ENCODE peak calls at places on chromosomes 11 and 22, in four cellular contexts. P is choroid plexus epithelial cell, C is uterus, N is kidney glomerular epithelial cell. Q is an unnamed sample.
A peak's percentile ranks its signal among the peaks of the same experiment; 100 is the strongest.

GRCh38 chr22:25051073-25051472 is 98.6 kb downstream of the KIAA1671 start:
- DNase-seq in C (no peak), N (no peak), P (no peak), Q (no peak)

GRCh38 chr11:64713031-64713780 is 9.8 kb downstream of the NRXN2 start:
- DNase-seq in N (no peak), P (peak; percentile 55), C (peak; percentile 42), Q (no peak)

GRCh38 chr11:62142043-62142375 is 18.2 kb downstream of the INCENP start:
- DNase-seq in P (no peak), C (no peak), N (no peak), Q (no peak)

GRCh38 chr11:69359735-69360470 is 65.9 kb downstream of the MYEOV start:
- DNase-seq in C (no peak), P (peak; percentile 69), N (no peak), Q (no peak)

GRCh38 chr11:77095551-77096490 is 6.8 kb upstream of the OMP start:
- DNase-seq in N (no peak), P (no peak), C (no peak), Q (no peak)

GRCh38 chr22:39469681-39470461 is 13.1 kb downstream of the MGAT3 start:
- DNase-seq in C (no peak), N (no peak), P (no peak), Q (no peak)

GRCh38 chr22:50715776-50716175 is 22.2 kb upstream of the ACR start:
- DNase-seq in C (no peak), N (no peak), P (no peak), Q (no peak)

GRCh38 chr11:76424891-76425290 is 19.9 kb upstream of the EMSY start:
- DNase-seq in P (no peak), N (no peak), C (no peak), Q (no peak)

GRCh38 chr11:114496915-114497314 is 57.6 kb downstream of the REXO2 start:
- DNase-seq in P (no peak), N (no peak), C (no peak), Q (no peak)

GRCh38 chr11:132072880-132073213 is 702.4 kb downstream of the NTM start:
- DNase-seq in C (no peak), N (no peak), P (peak; percentile 23), Q (no peak)

GRCh38 chr11:119092880-119093665 is 8.4 kb downstream of the HMBS start:
- DNase-seq in P (peak; percentile 40), C (no peak), N (no peak), Q (no peak)

GRCh38 chr11:86230921-86231320 is 13.6 kb upstream of the EED start:
- DNase-seq in C (no peak), N (no peak), P (no peak), Q (no peak)

GRCh38 chr22:45878901-45879551 is 97.9 kb downstream of the WNT7B start:
- DNase-seq in N (no peak), P (no peak), C (peak; percentile 11), Q (no peak)

GRCh38 chr11:129445226-129445625 is 69.6 kb downstream of the BARX2 start:
- DNase-seq in N (no peak), P (no peak), C (no peak), Q (no peak)

GRCh38 chr11:64739871-64740270 is 4.1 kb downstream of the RASGRP2 start:
- DNase-seq in N (no peak), C (no peak), P (no peak), Q (no peak)

GRCh38 chr22:46044718-46045458 is 67.9 kb upstream of the WNT7B start:
- DNase-seq in P (no peak), C (peak; percentile 51), N (no peak), Q (no peak)

GRCh38 chr11:57154718-57155117 is 27.0 kb upstream of the LRRC55 start:
- DNase-seq in P (no peak), N (no peak), C (no peak), Q (no peak)

GRCh38 chr11:66467034-66467659 is 442 bp downstream of the PELI3 start:
- DNase-seq in C (no peak), P (peak; percentile 32), N (no peak), Q (no peak)

GRCh38 chr11:15594607-15595006 is 479.9 kb downstream of the INSC start:
- DNase-seq in P (no peak), N (no peak), C (no peak), Q (no peak)

GRCh38 chr22:44119669-44120313 is 60.9 kb upstream of the PARVG start:
- DNase-seq in C (no peak), N (no peak), P (no peak), Q (no peak)

GRCh38 chr11:133950874-133951483 is 5.8 kb downstream of the IGSF9B start:
- DNase-seq in C (no peak), P (no peak), N (peak; percentile 21), Q (no peak)

GRCh38 chr11:131373326-131373725 is 2.9 kb downstream of the NTM start:
- DNase-seq in C (no peak), P (no peak), N (no peak), Q (no peak)

GRCh38 chr22:26673485-26673884 is 16.1 kb downstream of the MIAT start:
- DNase-seq in N (no peak), C (no peak), P (peak; percentile 22), Q (no peak)

GRCh38 chr22:38924197-38924952 is 33.0 kb upstream of the APOBEC3A start:
- DNase-seq in P (peak; percentile 88), C (peak; percentile 77), N (peak; percentile 81), Q (no peak)

GRCh38 chr11:118980191-118980881 is 8.8 kb downstream of the FOXR1 start:
- DNase-seq in P (peak; percentile 37), N (no peak), C (no peak), Q (no peak)

GRCh38 chr22:49882519-49883293 is 29.1 kb downstream of the ZBED4 start:
- DNase-seq in C (no peak), P (peak; percentile 12), N (no peak), Q (no peak)

GRCh38 chr11:43947003-43947500 is 4.6 kb downstream of the C11orf96 start:
- DNase-seq in C (peak; percentile 52), N (no peak), P (peak; percentile 69), Q (no peak)

GRCh38 chr11:33778682-33779081 is 4.4 kb upstream of the FBXO3 start:
- DNase-seq in N (no peak), P (peak; percentile 82), C (no peak), Q (no peak)

GRCh38 chr22:28939932-28940331 is 56.6 kb downstream of the ZNRF3 start:
- DNase-seq in C (no peak), P (no peak), N (no peak), Q (no peak)

GRCh38 chr11:95698939-95699562 is 90.5 kb downstream of the FAM76B start:
- DNase-seq in C (no peak), N (peak; percentile 49), P (peak; percentile 11), Q (peak; percentile 55)

GRCh38 chr11:88831303-88831890 is 234.4 kb downstream of the GRM5 start:
- DNase-seq in P (no peak), C (no peak), N (no peak), Q (no peak)

GRCh38 chr11:64831411-64831891 is 13.0 kb downstream of the CDC42BPG start:
- DNase-seq in N (no peak), C (no peak), P (no peak), Q (no peak)

GRCh38 chr22:37109242-37109917 is at the start of gene TMPRSS6:
- DNase-seq in C (no peak), N (no peak), P (no peak), Q (no peak)